ENCODE peak calls at places on chromosomes 7 and 10, in six cellular contexts. P is BJ; V is A673; R is activated T-cell treated with anti-CD3 and anti-CD28 coated beads, Interleukin-2, amount 50 U/mL, for 1 hour; E is fibroblast of mammary gland; W is fibroblast of pulmonary artery. S is an unnamed sample.

GRCh38 chr10:98262571-98262970 is 5.4 kb downstream of the LOXL4 start:
- DNase-seq in P (no peak), V (no peak), R (no peak), E (peak), W (peak), S (no peak)

GRCh38 chr10:102869290-102870198 is at the start of gene AS3MT:
- DNase-seq in P (no peak), V (peak), R (peak), E (no peak), W (no peak), S (no peak)

GRCh38 chr10:30114401-30114800 is 55.0 kb upstream of the JCAD start:
- DNase-seq in P (no peak), V (no peak), R (no peak), E (no peak), W (no peak), S (no peak)

GRCh38 chr7:42883950-42884349 is 27.9 kb downstream of the C7orf25 start:
- DNase-seq in P (no peak), V (no peak), R (no peak), E (peak), W (peak), S (peak)

GRCh38 chr10:30182191-30183075 is 123.0 kb upstream of the JCAD start:
- DNase-seq in P (peak), V (no peak), R (no peak), E (peak), W (peak), S (peak)

GRCh38 chr7:37095122-37095521 is 353.5 kb downstream of the ELMO1 start:
- DNase-seq in P (no peak), V (no peak), R (no peak), E (no peak), W (no peak), S (no peak)

GRCh38 chr7:45212606-45213005 is 55.0 kb downstream of the RAMP3 start:
- DNase-seq in P (no peak), V (no peak), R (no peak), E (no peak), W (no peak), S (no peak)

GRCh38 chr7:84546403-84546802 is 351.8 kb upstream of the SEMA3A start:
- DNase-seq in P (no peak), V (no peak), R (no peak), E (no peak), W (no peak), S (no peak)

GRCh38 chr10:44939691-44940401 is 19.8 kb upstream of the RASSF4 start:
- DNase-seq in P (no peak), V (no peak), R (no peak), E (peak), W (peak), S (no peak)

GRCh38 chr7:927031-927671 is 27.3 kb downstream of the ADAP1 start:
- DNase-seq in P (no peak), V (no peak), R (no peak), E (no peak), W (no peak), S (no peak)

GRCh38 chr10:73874267-73875138 is at the start of gene CAMK2G:
- DNase-seq in P (no peak), V (peak), R (peak), E (peak), W (peak), S (peak)

S was measured in astrocyte of the spinal cord.